ENCODE peak calls at places on chromosome 14, in ten cellular contexts. Y, S, E, K, O, I, G, A, W and J are unnamed samples.

GRCh38 chr14:74457511-74457910 is 31.5 kb upstream of the SYNDIG1L start:
- DNase-seq in Y (no peak), S (no peak), E (no peak), K (no peak), O (no peak), I (no peak), G (no peak), A (no peak), W (no peak), J (no peak)

GRCh38 chr14:66082009-66082408 is 404.2 kb upstream of the CCDC196 start:
- DNase-seq in Y (no peak), S (no peak), E (no peak), K (no peak), O (no peak), I (no peak), G (no peak), A (no peak), W (no peak), J (no peak)

GRCh38 chr14:50388256-50388931 is 8.3 kb downstream of the CDKL1 start:
- DNase-seq in Y (peak), S (no peak), E (peak), K (no peak), O (no peak), I (no peak), G (no peak), A (no peak), W (no peak), J (no peak)

GRCh38 chr14:21041676-21042433 is at the start of gene RNASE7:
- DNase-seq in Y (no peak), S (peak), E (no peak), K (no peak), O (no peak), I (no peak), G (no peak), A (no peak), W (no peak), J (peak)

GRCh38 chr14:94677747-94678146 is 65.6 kb downstream of the SERPINA3 start:
- DNase-seq in Y (no peak), S (no peak), E (no peak), K (no peak), O (no peak), I (no peak), G (no peak), A (peak), W (no peak), J (no peak)

GRCh38 chr14:28751467-28752058 is 15.0 kb upstream of the FOXG1 start:
- DNase-seq in Y (peak), S (peak), E (no peak), K (peak), O (no peak), I (peak), G (peak), A (no peak), W (no peak), J (peak)

GRCh38 chr14:64201931-64202330 is 92.2 kb downstream of the ESR2 start:
- DNase-seq in Y (no peak), S (no peak), E (no peak), K (no peak), O (no peak), I (no peak), G (no peak), A (no peak), W (no peak), J (no peak)

GRCh38 chr14:22993517-22993916 is 11.2 kb upstream of the AJUBA start:
- DNase-seq in Y (no peak), S (no peak), E (no peak), K (no peak), O (no peak), I (no peak), G (no peak), A (no peak), W (no peak), J (no peak)

GRCh38 chr14:31954991-31955390 is 122.1 kb upstream of the ARHGAP5 start:
- DNase-seq in Y (no peak), S (no peak), E (no peak), K (no peak), O (no peak), I (no peak), G (no peak), A (no peak), W (no peak), J (no peak)

GRCh38 chr14:30005114-30005698 is 77.6 kb upstream of the PRKD1 start:
- DNase-seq in Y (no peak), S (peak), E (no peak), K (peak), O (no peak), I (no peak), G (no peak), A (no peak), W (no peak), J (peak)

GRCh38 chr14:66009104-66009503 is 477.1 kb upstream of the CCDC196 start:
- DNase-seq in Y (no peak), S (peak), E (no peak), K (peak), O (no peak), I (no peak), G (no peak), A (no peak), W (no peak), J (peak)

GRCh38 chr14:62468946-62469345 is 576.3 kb downstream of the KCNH5 start:
- DNase-seq in Y (no peak), S (no peak), E (no peak), K (no peak), O (no peak), I (no peak), G (no peak), A (no peak), W (no peak), J (no peak)

GRCh38 chr14:74018029-74018703 is 922 bp downstream of the ENTPD5 start:
- DNase-seq in Y (no peak), S (peak), E (no peak), K (peak), O (no peak), I (no peak), G (no peak), A (no peak), W (no peak), J (peak)

GRCh38 chr14:84254205-84254788 is 1275.6 kb upstream of the FLRT2 start:
- DNase-seq in Y (peak), S (no peak), E (no peak), K (no peak), O (no peak), I (no peak), G (no peak), A (no peak), W (no peak), J (no peak)

GRCh38 chr14:23094666-23095195 is at the start of gene ACIN1:
- DNase-seq in Y (no peak), S (peak), E (peak), K (no peak), O (peak), I (peak), G (peak), A (peak), W (no peak), J (peak)

GRCh38 chr14:91315844-91316267 is 71.4 kb upstream of the GPR68 start:
- DNase-seq in Y (no peak), S (no peak), E (no peak), K (no peak), O (no peak), I (peak), G (no peak), A (no peak), W (no peak), J (no peak)

GRCh38 chr14:59090572-59090971 is 97.9 kb upstream of the DAAM1 start:
- DNase-seq in Y (no peak), S (no peak), E (no peak), K (no peak), O (no peak), I (no peak), G (no peak), A (no peak), W (no peak), J (no peak)

GRCh38 chr14:23915559-23915958 is 38.0 kb upstream of the DHRS4 start:
- DNase-seq in Y (no peak), S (no peak), E (no peak), K (no peak), O (no peak), I (no peak), G (no peak), A (no peak), W (no peak), J (no peak)

GRCh38 chr14:98144964-98145363 is 1127.0 kb downstream of the BCL11B start:
- DNase-seq in Y (no peak), S (peak), E (no peak), K (no peak), O (no peak), I (no peak), G (no peak), A (no peak), W (no peak), J (peak)

GRCh38 chr14:23411563-23412525 is 3.8 kb upstream of the MYH6 start:
- DNase-seq in Y (no peak), S (no peak), E (no peak), K (no peak), O (no peak), I (no peak), G (no peak), A (no peak), W (no peak), J (no peak)

GRCh38 chr14:103313704-103314103 is 20.3 kb upstream of the EIF5 start:
- DNase-seq in Y (no peak), S (no peak), E (no peak), K (no peak), O (no peak), I (no peak), G (no peak), A (no peak), W (no peak), J (peak)

GRCh38 chr14:75824328-75824727 is 157.5 kb downstream of the TGFB3 start:
- DNase-seq in Y (no peak), S (no peak), E (no peak), K (no peak), O (no peak), I (no peak), G (no peak), A (no peak), W (no peak), J (no peak)

GRCh38 chr14:28596336-28596735 is 170.3 kb upstream of the FOXG1 start:
- DNase-seq in Y (no peak), S (peak), E (no peak), K (no peak), O (no peak), I (no peak), G (no peak), A (no peak), W (no peak), J (peak)

GRCh38 chr14:23432946-23433345 is 2.5 kb downstream of the MYH7 start:
- DNase-seq in Y (no peak), S (no peak), E (no peak), K (no peak), O (no peak), I (no peak), G (peak), A (peak), W (no peak), J (no peak)

GRCh38 chr14:32764131-32764530 is 174.5 kb upstream of the NPAS3 start:
- DNase-seq in Y (no peak), S (no peak), E (no peak), K (no peak), O (no peak), I (no peak), G (no peak), A (no peak), W (no peak), J (no peak)

GRCh38 chr14:53845813-53846693 is 110.6 kb downstream of the BMP4 start:
- DNase-seq in Y (no peak), S (peak), E (no peak), K (peak), O (no peak), I (no peak), G (no peak), A (no peak), W (no peak), J (no peak)
- TF ChIP-seq CTCF in Y (no peak), S (no peak), E (no peak), K (no peak), O (no peak), I (no peak), G (no peak), A (no peak), W (no peak), J (no peak)

DNA sequence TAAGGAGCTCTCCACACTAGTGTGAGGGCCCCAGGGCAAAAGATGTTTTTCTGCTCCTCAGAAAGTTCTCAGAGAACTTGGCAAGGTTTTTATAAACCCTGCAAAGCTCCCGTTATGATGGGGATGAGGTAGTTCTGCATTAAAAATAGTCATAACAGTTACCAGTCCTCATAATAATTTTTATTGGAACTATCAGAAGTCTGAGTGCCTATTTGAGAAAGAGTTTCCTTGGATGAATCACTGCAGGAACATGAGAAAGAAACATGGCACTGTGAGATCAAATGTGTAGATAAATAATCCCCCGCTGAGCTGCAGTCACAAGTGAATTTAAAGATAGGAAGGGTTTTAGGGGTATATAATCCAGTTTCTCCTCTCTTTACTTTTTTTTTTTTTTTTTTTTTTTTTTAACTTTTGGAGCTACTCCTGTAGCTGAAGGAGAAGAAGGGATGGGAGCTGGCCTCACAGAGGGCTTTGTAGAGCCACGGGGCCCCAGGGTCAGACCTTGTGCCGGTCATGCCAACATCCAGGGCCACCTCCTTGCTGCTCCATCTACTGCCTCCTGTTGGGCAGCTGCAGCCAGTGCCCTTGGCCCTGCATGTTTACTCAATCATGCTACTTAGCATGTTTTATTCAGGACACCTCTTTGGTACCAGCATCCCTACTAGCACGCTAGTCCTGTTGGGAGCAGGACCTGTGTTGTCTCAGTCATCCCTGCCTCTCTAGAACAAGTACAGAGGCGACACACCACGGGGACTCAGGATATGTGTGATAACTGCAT is 39.5 kb downstream of the EVL start:
- DNase-seq in Y (no peak), S (peak), E (no peak), K (no peak), O (no peak), I (no peak), G (no peak), A (peak), W (no peak), J (peak)
- TF ChIP-seq CTCF in Y (peak), S (no peak), E (no peak), K (no peak), O (no peak), I (peak), G (no peak), A (no peak), W (no peak), J (no peak)

DNA sequence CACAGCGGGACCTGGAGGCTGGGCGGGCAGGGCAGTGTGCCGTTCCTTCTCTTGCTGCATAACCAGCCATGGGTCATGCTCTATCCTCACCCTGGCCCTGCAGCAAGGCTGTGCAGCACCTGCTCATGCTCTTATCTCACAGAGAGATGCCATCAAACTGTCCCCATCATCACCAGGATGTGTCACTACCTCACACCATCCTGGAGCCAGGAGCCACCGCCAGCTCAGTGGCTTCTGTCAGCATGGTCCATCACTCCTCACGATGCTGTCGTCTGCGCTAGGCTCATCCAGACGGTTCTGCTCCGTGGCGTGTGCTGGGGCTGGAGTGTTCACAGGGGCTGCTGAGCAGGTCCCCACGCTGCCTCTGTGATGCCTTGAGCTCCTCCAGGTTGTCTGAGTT is 77.2 kb upstream of the DYNC1H1 start:
- DNase-seq in Y (no peak), S (no peak), E (no peak), K (no peak), O (no peak), I (no peak), G (no peak), A (no peak), W (no peak), J (no peak)
- TF ChIP-seq CTCF in Y (no peak), S (no peak), E (no peak), K (no peak), O (no peak), I (no peak), G (no peak), A (no peak), W (no peak), J (no peak)

DNA sequence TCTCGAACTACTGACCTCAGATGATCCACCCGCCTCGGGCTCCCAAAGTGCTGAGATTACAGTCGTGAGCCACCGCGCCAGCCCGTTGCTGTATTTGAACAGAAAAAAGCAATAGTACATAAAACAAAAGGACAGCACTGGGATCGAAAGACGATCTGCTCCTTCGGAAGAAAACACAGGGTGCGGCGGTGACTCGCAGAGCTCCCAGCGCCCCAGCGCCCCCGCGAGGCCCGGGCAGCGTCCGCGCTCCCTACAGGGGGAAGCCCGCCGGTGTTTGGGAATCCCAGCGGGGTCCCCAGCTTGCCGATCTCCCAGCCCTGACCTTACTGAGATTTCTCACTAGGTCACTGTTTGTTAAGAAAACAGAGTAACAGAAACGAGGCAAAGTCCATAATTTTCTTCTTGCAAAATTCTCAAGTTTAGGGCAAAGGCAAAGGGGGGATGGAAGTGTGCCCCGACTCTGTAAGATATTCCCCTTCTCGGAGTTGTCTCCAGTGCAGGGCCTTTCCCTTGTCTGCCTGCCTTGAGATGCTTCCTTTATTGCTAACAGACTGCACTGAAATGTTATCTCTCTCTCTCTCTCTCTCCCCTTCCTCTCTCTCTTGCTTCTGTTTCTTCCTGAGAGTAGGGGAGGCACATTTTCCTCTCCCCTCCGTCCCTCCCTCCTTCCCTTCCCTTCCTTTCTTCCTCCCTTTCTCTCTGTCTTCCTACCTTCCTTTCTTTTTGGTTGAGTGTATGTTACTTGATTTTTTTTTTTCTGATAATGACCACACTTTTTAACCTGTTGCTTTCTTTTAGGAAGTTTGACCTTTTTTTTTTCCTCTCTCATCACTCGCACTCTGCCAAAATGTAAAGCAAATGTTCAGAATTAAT is 92.0 kb downstream of the TMEM30B start:
- DNase-seq in Y (peak), S (peak), E (no peak), K (peak), O (no peak), I (no peak), G (no peak), A (peak), W (peak), J (no peak)
- TF ChIP-seq CTCF in Y (peak), S (peak), E (no peak), K (peak), O (peak), I (no peak), G (no peak), A (peak), W (peak), J (no peak)

DNA sequence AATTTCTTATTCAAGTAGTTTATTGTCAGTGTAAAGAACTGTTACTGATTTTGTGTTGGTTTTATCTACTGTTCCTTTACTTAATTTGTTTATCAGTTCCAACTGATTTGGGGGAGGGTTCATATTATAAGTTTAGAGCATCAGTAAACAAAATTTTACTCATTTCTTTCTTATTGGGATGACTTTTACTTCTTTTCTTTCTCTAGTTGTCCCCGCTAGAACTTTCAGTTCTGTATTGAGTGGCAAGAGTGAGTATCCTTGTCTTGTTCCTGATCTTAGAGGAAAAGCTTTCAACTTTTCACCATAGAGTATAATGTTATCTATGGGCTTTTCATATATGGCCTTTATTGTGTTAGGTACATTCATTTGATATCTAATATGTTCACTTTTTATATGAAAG is 584.1 kb downstream of the LRFN5 start:
- DNase-seq in Y (no peak), S (no peak), E (no peak), K (no peak), O (no peak), I (no peak), G (no peak), A (no peak), W (no peak), J (no peak)
- TF ChIP-seq CTCF in Y (no peak), S (no peak), E (no peak), K (no peak), O (no peak), I (no peak), G (no peak), A (no peak), W (no peak), J (no peak)